ENCODE peak calls at places on chromosome 21, in ten cellular contexts. One of them, this sample, is unnamed. For H3K79me2, the result is how much of the 10 kb centered on the place peaks cover.

GRCh38 chr21:29342394-29342957 is 43.8 kb downstream of the BACH1 start:
- DNase-seq in OCI-LY7: no peak
- DNase-seq in SK-N-SH: peak
- DNase-seq in Karpas-422: no peak
- DNase-seq in GM12878: peak
- DNase-seq in fibroblast of lung: peak
- DNase-seq in hepatocyte: no peak
- DNase-seq in PC-3: peak
- DNase-seq in K562: no peak
- DNase-seq in GM23338: no peak
- DNase-seq in this sample: peak

GRCh38 chr21:38857152-38857825 is 51.6 kb downstream of the ETS2 start:
- DNase-seq in OCI-LY7: no peak
- DNase-seq in SK-N-SH: no peak
- DNase-seq in Karpas-422: no peak
- DNase-seq in GM12878: no peak
- DNase-seq in fibroblast of lung: no peak
- DNase-seq in hepatocyte: peak
- DNase-seq in PC-3: no peak
- DNase-seq in K562: peak
- DNase-seq in GM23338: no peak
- DNase-seq in this sample: no peak

GRCh38 chr21:42633858-42634257 is 19.6 kb upstream of the PDE9A start:
- DNase-seq in OCI-LY7: no peak
- DNase-seq in SK-N-SH: no peak
- DNase-seq in Karpas-422: no peak
- DNase-seq in GM12878: no peak
- DNase-seq in fibroblast of lung: no peak
- DNase-seq in hepatocyte: no peak
- DNase-seq in PC-3: no peak
- DNase-seq in K562: no peak
- DNase-seq in GM23338: no peak
- DNase-seq in this sample: no peak

GRCh38 chr21:16425297-16425696 is 695.5 kb downstream of the USP25 start:
- DNase-seq in OCI-LY7: no peak
- DNase-seq in SK-N-SH: no peak
- DNase-seq in Karpas-422: no peak
- DNase-seq in GM12878: no peak
- DNase-seq in fibroblast of lung: no peak
- DNase-seq in hepatocyte: no peak
- DNase-seq in PC-3: no peak
- DNase-seq in K562: no peak
- DNase-seq in GM23338: no peak
- DNase-seq in this sample: no peak

GRCh38 chr21:28215214-28215954 is 777.3 kb downstream of the LTN1 start:
- DNase-seq in OCI-LY7: no peak
- DNase-seq in SK-N-SH: no peak
- DNase-seq in Karpas-422: no peak
- DNase-seq in GM12878: no peak
- DNase-seq in fibroblast of lung: peak
- DNase-seq in hepatocyte: no peak
- DNase-seq in PC-3: peak
- DNase-seq in K562: no peak
- DNase-seq in GM23338: no peak
- DNase-seq in this sample: peak

GRCh38 chr21:38930838-38931237 is 125.1 kb downstream of the ETS2 start:
- DNase-seq in OCI-LY7: no peak
- DNase-seq in SK-N-SH: no peak
- DNase-seq in Karpas-422: no peak
- DNase-seq in GM12878: no peak
- DNase-seq in fibroblast of lung: no peak
- DNase-seq in hepatocyte: peak
- DNase-seq in PC-3: no peak
- DNase-seq in K562: no peak
- DNase-seq in GM23338: no peak
- DNase-seq in this sample: no peak

GRCh38 chr21:41605178-41605933 is 97.4 kb upstream of the TMPRSS2 start:
- DNase-seq in OCI-LY7: no peak
- DNase-seq in SK-N-SH: no peak
- DNase-seq in Karpas-422: no peak
- DNase-seq in GM12878: no peak
- DNase-seq in fibroblast of lung: no peak
- DNase-seq in hepatocyte: peak
- DNase-seq in PC-3: peak
- DNase-seq in K562: no peak
- DNase-seq in GM23338: no peak
- DNase-seq in this sample: no peak

GRCh38 chr21:42806489-42807140 is 72.7 kb downstream of the WDR4 start:
- DNase-seq in OCI-LY7: no peak
- DNase-seq in SK-N-SH: no peak
- DNase-seq in Karpas-422: no peak
- DNase-seq in GM12878: no peak
- DNase-seq in fibroblast of lung: no peak
- DNase-seq in hepatocyte: no peak
- DNase-seq in PC-3: no peak
- DNase-seq in K562: no peak
- DNase-seq in GM23338: peak
- DNase-seq in this sample: no peak

GRCh38 chr21:18951291-18952038 is 547.9 kb upstream of the TMPRSS15 start:
- DNase-seq in OCI-LY7: peak
- DNase-seq in SK-N-SH: peak
- DNase-seq in Karpas-422: peak
- DNase-seq in GM12878: no peak
- DNase-seq in fibroblast of lung: no peak
- DNase-seq in hepatocyte: peak
- DNase-seq in PC-3: peak
- DNase-seq in K562: peak
- DNase-seq in GM23338: peak
- DNase-seq in this sample: no peak

GRCh38 chr21:42061866-42062542 is 9.1 kb upstream of the UMODL1 start:
- DNase-seq in OCI-LY7: peak
- DNase-seq in SK-N-SH: no peak
- DNase-seq in Karpas-422: peak
- DNase-seq in GM12878: no peak
- DNase-seq in fibroblast of lung: no peak
- DNase-seq in hepatocyte: no peak
- DNase-seq in PC-3: no peak
- DNase-seq in K562: no peak
- DNase-seq in GM23338: peak
- DNase-seq in this sample: peak

DNA sequence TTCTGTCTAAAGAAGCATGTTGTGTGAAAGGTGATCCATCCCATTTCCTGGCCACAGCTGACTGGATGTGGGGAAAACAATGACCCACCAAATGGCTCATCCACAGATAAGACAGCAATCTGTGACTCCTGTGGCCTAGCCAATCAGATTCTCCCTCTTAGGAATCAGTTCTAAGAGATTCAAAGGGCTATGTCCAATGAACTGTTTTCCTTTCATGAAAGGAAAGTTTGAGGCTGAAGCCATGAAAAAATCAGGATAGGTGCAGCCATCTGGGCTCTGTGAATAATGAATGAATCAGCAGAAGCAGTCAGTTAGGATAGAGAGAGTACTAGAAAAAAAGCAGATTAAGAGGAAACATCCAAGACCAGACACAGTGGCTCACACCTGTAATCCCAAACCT is 164.7 kb downstream of the NRIP1 start:
- DNase-seq in OCI-LY7: no peak
- DNase-seq in SK-N-SH: no peak
- DNase-seq in Karpas-422: no peak
- DNase-seq in GM12878: no peak
- DNase-seq in fibroblast of lung: peak
- DNase-seq in hepatocyte: no peak
- DNase-seq in PC-3: peak
- DNase-seq in K562: no peak
- DNase-seq in GM23338: peak
- DNase-seq in this sample: peak
- H2AFZ ChIP-seq in OCI-LY7: no peak
- H2AFZ ChIP-seq in SK-N-SH: no peak
- H2AFZ ChIP-seq in Karpas-422: no peak
- H2AFZ ChIP-seq in GM12878: no peak
- H2AFZ ChIP-seq in fibroblast of lung: peak
- H2AFZ ChIP-seq in hepatocyte: no peak
- H2AFZ ChIP-seq in PC-3: peak
- H2AFZ ChIP-seq in K562: no peak
- H2AFZ ChIP-seq in GM23338: peak
- H2AFZ ChIP-seq in this sample: peak

GRCh38 chr21:35324372-35325220 is 275.5 kb upstream of the RUNX1 start:
- DNase-seq in OCI-LY7: no peak
- DNase-seq in SK-N-SH: no peak
- DNase-seq in Karpas-422: no peak
- DNase-seq in GM12878: no peak
- DNase-seq in fibroblast of lung: peak
- DNase-seq in hepatocyte: peak
- DNase-seq in PC-3: peak
- DNase-seq in K562: no peak
- DNase-seq in GM23338: no peak
- DNase-seq in this sample: peak

GRCh38 chr21:35325953-35326352 is 276.9 kb upstream of the RUNX1 start:
- DNase-seq in OCI-LY7: no peak
- DNase-seq in SK-N-SH: no peak
- DNase-seq in Karpas-422: no peak
- DNase-seq in GM12878: no peak
- DNase-seq in fibroblast of lung: no peak
- DNase-seq in hepatocyte: no peak
- DNase-seq in PC-3: no peak
- DNase-seq in K562: peak
- DNase-seq in GM23338: no peak
- DNase-seq in this sample: no peak

GRCh38 chr21:35328856-35329455 is 279.9 kb upstream of the RUNX1 start:
- DNase-seq in OCI-LY7: no peak
- DNase-seq in SK-N-SH: no peak
- DNase-seq in Karpas-422: no peak
- DNase-seq in GM12878: no peak
- DNase-seq in fibroblast of lung: no peak
- DNase-seq in hepatocyte: no peak
- DNase-seq in PC-3: no peak
- DNase-seq in K562: no peak
- DNase-seq in GM23338: no peak
- DNase-seq in this sample: no peak

GRCh38 chr21:35323947-35324346 is 274.8 kb upstream of the RUNX1 start:
- DNase-seq in OCI-LY7: no peak
- DNase-seq in SK-N-SH: peak
- DNase-seq in Karpas-422: no peak
- DNase-seq in GM12878: no peak
- DNase-seq in fibroblast of lung: peak
- DNase-seq in hepatocyte: peak
- DNase-seq in PC-3: no peak
- DNase-seq in K562: no peak
- DNase-seq in GM23338: no peak
- DNase-seq in this sample: no peak

DNA sequence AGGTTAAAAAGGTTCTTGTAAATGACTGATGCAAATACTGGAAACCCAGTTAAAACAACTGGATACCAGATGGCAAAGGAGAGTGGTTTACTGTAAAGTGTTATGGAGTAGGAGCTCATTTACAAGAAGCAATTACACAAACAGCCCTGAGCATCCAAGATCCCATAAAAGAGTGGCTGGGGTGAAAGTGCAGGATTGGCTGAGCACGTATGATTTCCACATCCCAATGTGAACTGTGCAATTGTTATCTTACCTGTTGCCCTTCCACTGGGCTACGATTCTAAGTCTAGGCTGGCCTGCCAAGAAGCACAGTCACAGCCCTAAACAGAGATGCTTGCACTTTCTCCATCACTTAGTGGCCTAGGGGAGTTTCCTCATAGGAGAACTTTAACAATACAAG is 277.6 kb upstream of the RUNX1 start:
- DNase-seq in OCI-LY7: no peak
- DNase-seq in SK-N-SH: no peak
- DNase-seq in Karpas-422: no peak
- DNase-seq in GM12878: no peak
- DNase-seq in fibroblast of lung: peak
- DNase-seq in hepatocyte: peak
- DNase-seq in PC-3: no peak
- DNase-seq in K562: no peak
- DNase-seq in GM23338: no peak
- DNase-seq in this sample: no peak
- H3K79me2 ChIP-seq in OCI-LY7: under half
- H3K79me2 ChIP-seq in SK-N-SH: under half
- H3K79me2 ChIP-seq in Karpas-422: under half
- H3K79me2 ChIP-seq in GM12878: under half
- H3K79me2 ChIP-seq in fibroblast of lung: under half
- H3K79me2 ChIP-seq in hepatocyte: under half
- H3K79me2 ChIP-seq in PC-3: under half
- H3K79me2 ChIP-seq in K562: under half
- H3K79me2 ChIP-seq in GM23338: under half
- H3K79me2 ChIP-seq in this sample: under half

GRCh38 chr21:44455524-44456206 is 355 bp downstream of the LRRC3 start:
- DNase-seq in OCI-LY7: no peak
- DNase-seq in SK-N-SH: peak
- DNase-seq in Karpas-422: no peak
- DNase-seq in GM12878: no peak
- DNase-seq in fibroblast of lung: peak
- DNase-seq in hepatocyte: peak
- DNase-seq in PC-3: peak
- DNase-seq in K562: no peak
- DNase-seq in GM23338: peak
- DNase-seq in this sample: peak

GRCh38 chr21:44453120-44453519 is 2.2 kb upstream of the LRRC3 start:
- DNase-seq in OCI-LY7: no peak
- DNase-seq in SK-N-SH: no peak
- DNase-seq in Karpas-422: no peak
- DNase-seq in GM12878: no peak
- DNase-seq in fibroblast of lung: no peak
- DNase-seq in hepatocyte: no peak
- DNase-seq in PC-3: no peak
- DNase-seq in K562: no peak
- DNase-seq in GM23338: no peak
- DNase-seq in this sample: peak

GRCh38 chr21:44454058-44454457 is 1.3 kb upstream of the LRRC3 start:
- DNase-seq in OCI-LY7: no peak
- DNase-seq in SK-N-SH: no peak
- DNase-seq in Karpas-422: no peak
- DNase-seq in GM12878: no peak
- DNase-seq in fibroblast of lung: no peak
- DNase-seq in hepatocyte: no peak
- DNase-seq in PC-3: no peak
- DNase-seq in K562: no peak
- DNase-seq in GM23338: no peak
- DNase-seq in this sample: no peak

GRCh38 chr21:44456207-44456914 is 1.1 kb downstream of the LRRC3 start:
- DNase-seq in OCI-LY7: no peak
- DNase-seq in SK-N-SH: no peak
- DNase-seq in Karpas-422: no peak
- DNase-seq in GM12878: no peak
- DNase-seq in fibroblast of lung: no peak
- DNase-seq in hepatocyte: no peak
- DNase-seq in PC-3: no peak
- DNase-seq in K562: no peak
- DNase-seq in GM23338: peak
- DNase-seq in this sample: peak

GRCh38 chr21:44454747-44455523 is at the start of gene LRRC3:
- DNase-seq in OCI-LY7: peak
- DNase-seq in SK-N-SH: peak
- DNase-seq in Karpas-422: no peak
- DNase-seq in GM12878: peak
- DNase-seq in fibroblast of lung: peak
- DNase-seq in hepatocyte: peak
- DNase-seq in PC-3: peak
- DNase-seq in K562: peak
- DNase-seq in GM23338: peak
- DNase-seq in this sample: peak
- H2AFZ ChIP-seq in OCI-LY7: no peak
- H2AFZ ChIP-seq in SK-N-SH: peak
- H2AFZ ChIP-seq in Karpas-422: no peak
- H2AFZ ChIP-seq in GM12878: no peak
- H2AFZ ChIP-seq in fibroblast of lung: no peak
- H2AFZ ChIP-seq in hepatocyte: peak
- H2AFZ ChIP-seq in PC-3: peak
- H2AFZ ChIP-seq in K562: no peak
- H2AFZ ChIP-seq in GM23338: peak
- H2AFZ ChIP-seq in this sample: no peak

GRCh38 chr21:45428534-45428933 is 23.6 kb downstream of the COL18A1 start:
- DNase-seq in OCI-LY7: no peak
- DNase-seq in SK-N-SH: no peak
- DNase-seq in Karpas-422: no peak
- DNase-seq in GM12878: no peak
- DNase-seq in fibroblast of lung: no peak
- DNase-seq in hepatocyte: no peak
- DNase-seq in PC-3: no peak
- DNase-seq in K562: no peak
- DNase-seq in GM23338: no peak
- DNase-seq in this sample: no peak
- H3K79me2 ChIP-seq in OCI-LY7: under half
- H3K79me2 ChIP-seq in SK-N-SH: half or more
- H3K79me2 ChIP-seq in Karpas-422: under half
- H3K79me2 ChIP-seq in GM12878: under half
- H3K79me2 ChIP-seq in fibroblast of lung: under half
- H3K79me2 ChIP-seq in hepatocyte: half or more
- H3K79me2 ChIP-seq in PC-3: under half
- H3K79me2 ChIP-seq in K562: under half
- H3K79me2 ChIP-seq in GM23338: half or more
- H3K79me2 ChIP-seq in this sample: under half

This sample was measured in osteoblast.